ENCODE peak calls at places on chromosomes 3 and 15, in ten cellular contexts. One of them, this sample, is unnamed.

GRCh38 chr15:47964229-47964628 is 156.6 kb upstream of the SLC24A5 start:
- DNase-seq in aorta: no peak
- DNase-seq in astrocyte of the cerebellum: no peak
- DNase-seq in RPMI8226: no peak
- DNase-seq in mesothelial cell of epicardium: no peak
- DNase-seq in left cardiac atrium: no peak
- DNase-seq in ureter: no peak
- DNase-seq in T-helper 1 cell: no peak
- DNase-seq in T1000: no peak
- DNase-seq in Caki2: no peak
- DNase-seq in this sample: no peak

GRCh38 chr15:69150336-69150735 is 10.1 kb upstream of the GLCE start:
- DNase-seq in aorta: no peak
- DNase-seq in astrocyte of the cerebellum: no peak
- DNase-seq in RPMI8226: no peak
- DNase-seq in mesothelial cell of epicardium: no peak
- DNase-seq in left cardiac atrium: no peak
- DNase-seq in ureter: no peak
- DNase-seq in T-helper 1 cell: no peak
- DNase-seq in T1000: no peak
- DNase-seq in Caki2: no peak
- DNase-seq in this sample: no peak

GRCh38 chr3:126216416-126216815 is 36.0 kb upstream of the ALDH1L1 start:
- DNase-seq in aorta: no peak
- DNase-seq in astrocyte of the cerebellum: no peak
- DNase-seq in RPMI8226: no peak
- DNase-seq in mesothelial cell of epicardium: no peak
- DNase-seq in left cardiac atrium: no peak
- DNase-seq in ureter: no peak
- DNase-seq in T-helper 1 cell: no peak
- DNase-seq in T1000: no peak
- DNase-seq in Caki2: no peak
- DNase-seq in this sample: no peak

GRCh38 chr3:119362940-119363725 is 69.0 kb downstream of the ARHGAP31 start:
- DNase-seq in aorta: no peak
- DNase-seq in astrocyte of the cerebellum: no peak
- DNase-seq in RPMI8226: no peak
- DNase-seq in mesothelial cell of epicardium: no peak
- DNase-seq in left cardiac atrium: no peak
- DNase-seq in ureter: no peak
- DNase-seq in T-helper 1 cell: no peak
- DNase-seq in T1000: no peak
- DNase-seq in Caki2: no peak
- DNase-seq in this sample: no peak

GRCh38 chr3:126412841-126413692 is 18.4 kb downstream of the CFAP100 start:
- DNase-seq in aorta: peak; percentile 17
- DNase-seq in astrocyte of the cerebellum: no peak
- DNase-seq in RPMI8226: no peak
- DNase-seq in mesothelial cell of epicardium: no peak
- DNase-seq in left cardiac atrium: no peak
- DNase-seq in ureter: peak; percentile 22
- DNase-seq in T-helper 1 cell: no peak
- DNase-seq in T1000: no peak
- DNase-seq in Caki2: no peak
- DNase-seq in this sample: no peak

GRCh38 chr3:196175717-196176116 is 35.5 kb downstream of the ZDHHC19 start:
- DNase-seq in aorta: peak; percentile 23
- DNase-seq in astrocyte of the cerebellum: no peak
- DNase-seq in RPMI8226: no peak
- DNase-seq in mesothelial cell of epicardium: no peak
- DNase-seq in left cardiac atrium: no peak
- DNase-seq in ureter: no peak
- DNase-seq in T-helper 1 cell: no peak
- DNase-seq in T1000: no peak
- DNase-seq in Caki2: no peak
- DNase-seq in this sample: no peak

GRCh38 chr3:119555929-119556328 is 3.5 kb downstream of the CD80 start:
- DNase-seq in aorta: no peak
- DNase-seq in astrocyte of the cerebellum: no peak
- DNase-seq in RPMI8226: no peak
- DNase-seq in mesothelial cell of epicardium: no peak
- DNase-seq in left cardiac atrium: no peak
- DNase-seq in ureter: no peak
- DNase-seq in T-helper 1 cell: no peak
- DNase-seq in T1000: no peak
- DNase-seq in Caki2: no peak
- DNase-seq in this sample: no peak

GRCh38 chr3:154316974-154317767 is 7.1 kb downstream of the DHX36 start:
- DNase-seq in aorta: no peak
- DNase-seq in astrocyte of the cerebellum: no peak
- DNase-seq in RPMI8226: no peak
- DNase-seq in mesothelial cell of epicardium: no peak
- DNase-seq in left cardiac atrium: no peak
- DNase-seq in ureter: no peak
- DNase-seq in T-helper 1 cell: no peak
- DNase-seq in T1000: no peak
- DNase-seq in Caki2: no peak
- DNase-seq in this sample: no peak

GRCh38 chr3:132629928-132630327 is 29.7 kb downstream of the ACAD11 start:
- DNase-seq in aorta: no peak
- DNase-seq in astrocyte of the cerebellum: peak; percentile 24
- DNase-seq in RPMI8226: no peak
- DNase-seq in mesothelial cell of epicardium: no peak
- DNase-seq in left cardiac atrium: no peak
- DNase-seq in ureter: no peak
- DNase-seq in T-helper 1 cell: no peak
- DNase-seq in T1000: no peak
- DNase-seq in Caki2: no peak
- DNase-seq in this sample: no peak

GRCh38 chr3:112773864-112774263 is 72.8 kb downstream of the CD200R1L start:
- DNase-seq in aorta: no peak
- DNase-seq in astrocyte of the cerebellum: no peak
- DNase-seq in RPMI8226: peak; percentile 96
- DNase-seq in mesothelial cell of epicardium: no peak
- DNase-seq in left cardiac atrium: no peak
- DNase-seq in ureter: no peak
- DNase-seq in T-helper 1 cell: no peak
- DNase-seq in T1000: no peak
- DNase-seq in Caki2: peak; percentile 45
- DNase-seq in this sample: no peak

GRCh38 chr3:121152573-121152972 is 244.6 kb downstream of the STXBP5L start:
- DNase-seq in aorta: no peak
- DNase-seq in astrocyte of the cerebellum: no peak
- DNase-seq in RPMI8226: peak; percentile 73
- DNase-seq in mesothelial cell of epicardium: no peak
- DNase-seq in left cardiac atrium: no peak
- DNase-seq in ureter: no peak
- DNase-seq in T-helper 1 cell: no peak
- DNase-seq in T1000: no peak
- DNase-seq in Caki2: no peak
- DNase-seq in this sample: no peak

GRCh38 chr3:193882091-193882490 is 253.9 kb upstream of the HES1 start:
- DNase-seq in aorta: no peak
- DNase-seq in astrocyte of the cerebellum: no peak
- DNase-seq in RPMI8226: no peak
- DNase-seq in mesothelial cell of epicardium: no peak
- DNase-seq in left cardiac atrium: no peak
- DNase-seq in ureter: no peak
- DNase-seq in T-helper 1 cell: no peak
- DNase-seq in T1000: no peak
- DNase-seq in Caki2: no peak
- DNase-seq in this sample: no peak

GRCh38 chr3:52779411-52780297 is 2.3 kb downstream of the ITIH1 start:
- DNase-seq in aorta: peak; percentile 45
- DNase-seq in astrocyte of the cerebellum: no peak
- DNase-seq in RPMI8226: peak; percentile 24
- DNase-seq in mesothelial cell of epicardium: no peak
- DNase-seq in left cardiac atrium: no peak
- DNase-seq in ureter: no peak
- DNase-seq in T-helper 1 cell: no peak
- DNase-seq in T1000: no peak
- DNase-seq in Caki2: no peak
- DNase-seq in this sample: no peak

GRCh38 chr3:188769833-188770232 is 401.9 kb upstream of the TPRG1 start:
- DNase-seq in aorta: no peak
- DNase-seq in astrocyte of the cerebellum: no peak
- DNase-seq in RPMI8226: no peak
- DNase-seq in mesothelial cell of epicardium: no peak
- DNase-seq in left cardiac atrium: no peak
- DNase-seq in ureter: no peak
- DNase-seq in T-helper 1 cell: no peak
- DNase-seq in T1000: no peak
- DNase-seq in Caki2: no peak
- DNase-seq in this sample: no peak

GRCh38 chr3:150184426-150185071 is 213.9 kb upstream of the PFN2 start:
- DNase-seq in aorta: no peak
- DNase-seq in astrocyte of the cerebellum: no peak
- DNase-seq in RPMI8226: no peak
- DNase-seq in mesothelial cell of epicardium: no peak
- DNase-seq in left cardiac atrium: no peak
- DNase-seq in ureter: no peak
- DNase-seq in T-helper 1 cell: no peak
- DNase-seq in T1000: no peak
- DNase-seq in Caki2: peak; percentile 62
- DNase-seq in this sample: no peak

GRCh38 chr15:82650046-82650670 is 3.0 kb upstream of the CPEB1 start:
- DNase-seq in aorta: no peak
- DNase-seq in astrocyte of the cerebellum: no peak
- DNase-seq in RPMI8226: no peak
- DNase-seq in mesothelial cell of epicardium: no peak
- DNase-seq in left cardiac atrium: no peak
- DNase-seq in ureter: no peak
- DNase-seq in T-helper 1 cell: no peak
- DNase-seq in T1000: no peak
- DNase-seq in Caki2: no peak
- DNase-seq in this sample: no peak

GRCh38 chr3:115503386-115503785 is 119.9 kb upstream of the GAP43 start:
- DNase-seq in aorta: no peak
- DNase-seq in astrocyte of the cerebellum: no peak
- DNase-seq in RPMI8226: no peak
- DNase-seq in mesothelial cell of epicardium: no peak
- DNase-seq in left cardiac atrium: no peak
- DNase-seq in ureter: no peak
- DNase-seq in T-helper 1 cell: no peak
- DNase-seq in T1000: no peak
- DNase-seq in Caki2: no peak
- DNase-seq in this sample: no peak